ENCODE peak calls at places on chromosomes 5 and 9, in five cellular contexts. One of them, this sample, is unnamed. For H3K4me1, the result is how much of the 10 kb centered on the place peaks cover.

GRCh38 chr9:100426532-100427365 is at the start of gene MSANTD3:
- DNase-seq in aorta: peak
- DNase-seq in gastrocnemius medialis: peak
- DNase-seq in effector memory CD4-positive, alpha-beta T cell: peak
- DNase-seq in hepatocyte: peak
- DNase-seq in this sample: peak

GRCh38 chr5:82597437-82597836 is 319.3 kb upstream of the RPS23 start:
- DNase-seq in aorta: no peak
- DNase-seq in gastrocnemius medialis: no peak
- DNase-seq in effector memory CD4-positive, alpha-beta T cell: no peak
- DNase-seq in hepatocyte: no peak
- DNase-seq in this sample: no peak

GRCh38 chr9:94445846-94446245 is 109.0 kb upstream of the PCAT7 start:
- DNase-seq in aorta: no peak
- DNase-seq in gastrocnemius medialis: no peak
- DNase-seq in effector memory CD4-positive, alpha-beta T cell: no peak
- DNase-seq in hepatocyte: no peak
- DNase-seq in this sample: no peak

GRCh38 chr9:123217148-123217585 is 51.2 kb downstream of the STRBP start:
- DNase-seq in aorta: no peak
- DNase-seq in gastrocnemius medialis: no peak
- DNase-seq in effector memory CD4-positive, alpha-beta T cell: no peak
- DNase-seq in hepatocyte: no peak
- DNase-seq in this sample: no peak

GRCh38 chr9:77807295-77807694 is 159.2 kb upstream of the GNA14 start:
- DNase-seq in aorta: no peak
- DNase-seq in gastrocnemius medialis: peak
- DNase-seq in effector memory CD4-positive, alpha-beta T cell: no peak
- DNase-seq in hepatocyte: peak
- DNase-seq in this sample: no peak

GRCh38 chr5:54517174-54517511 is 416 bp upstream of the SNX18 start:
- DNase-seq in aorta: no peak
- DNase-seq in gastrocnemius medialis: no peak
- DNase-seq in effector memory CD4-positive, alpha-beta T cell: no peak
- DNase-seq in hepatocyte: no peak
- DNase-seq in this sample: no peak

GRCh38 chr9:89835676-89836075 is 230.9 kb downstream of the GADD45G start:
- DNase-seq in aorta: no peak
- DNase-seq in gastrocnemius medialis: no peak
- DNase-seq in effector memory CD4-positive, alpha-beta T cell: no peak
- DNase-seq in hepatocyte: no peak
- DNase-seq in this sample: no peak

GRCh38 chr5:68224561-68225187 is 9.1 kb downstream of the PIK3R1 start:
- DNase-seq in aorta: no peak
- DNase-seq in gastrocnemius medialis: no peak
- DNase-seq in effector memory CD4-positive, alpha-beta T cell: no peak
- DNase-seq in hepatocyte: peak
- DNase-seq in this sample: no peak

GRCh38 chr9:108052431-108053080 is 563.0 kb upstream of the KLF4 start:
- DNase-seq in aorta: no peak
- DNase-seq in gastrocnemius medialis: no peak
- DNase-seq in effector memory CD4-positive, alpha-beta T cell: no peak
- DNase-seq in hepatocyte: no peak
- DNase-seq in this sample: no peak

GRCh38 chr5:142717582-142718215 is 31.8 kb upstream of the FGF1 start:
- DNase-seq in aorta: peak
- DNase-seq in gastrocnemius medialis: no peak
- DNase-seq in effector memory CD4-positive, alpha-beta T cell: no peak
- DNase-seq in hepatocyte: peak
- DNase-seq in this sample: peak

GRCh38 chr9:4262735-4263141 is 37.1 kb downstream of the GLIS3 start:
- DNase-seq in aorta: no peak
- DNase-seq in gastrocnemius medialis: no peak
- DNase-seq in effector memory CD4-positive, alpha-beta T cell: no peak
- DNase-seq in hepatocyte: peak
- DNase-seq in this sample: no peak

GRCh38 chr9:108057421-108058136 is 568.0 kb upstream of the KLF4 start:
- DNase-seq in aorta: no peak
- DNase-seq in gastrocnemius medialis: peak
- DNase-seq in effector memory CD4-positive, alpha-beta T cell: no peak
- DNase-seq in hepatocyte: peak
- DNase-seq in this sample: no peak

GRCh38 chr9:114094971-114095370 is 4.1 kb downstream of the KIF12 start:
- DNase-seq in aorta: no peak
- DNase-seq in gastrocnemius medialis: no peak
- DNase-seq in effector memory CD4-positive, alpha-beta T cell: no peak
- DNase-seq in hepatocyte: no peak
- DNase-seq in this sample: no peak

GRCh38 chr5:178991190-178992145 is 3.7 kb downstream of the GRM6 start:
- DNase-seq in aorta: no peak
- DNase-seq in gastrocnemius medialis: no peak
- DNase-seq in effector memory CD4-positive, alpha-beta T cell: no peak
- DNase-seq in hepatocyte: no peak
- DNase-seq in this sample: no peak

GRCh38 chr5:61332369-61332745 is 299 bp downstream of the ZSWIM6 start:
- DNase-seq in aorta: peak
- DNase-seq in gastrocnemius medialis: no peak
- DNase-seq in effector memory CD4-positive, alpha-beta T cell: no peak
- DNase-seq in hepatocyte: peak
- DNase-seq in this sample: peak

GRCh38 chr9:136995772-136996308 is 528 bp downstream of the CLIC3 start:
- DNase-seq in aorta: no peak
- DNase-seq in gastrocnemius medialis: no peak
- DNase-seq in effector memory CD4-positive, alpha-beta T cell: no peak
- DNase-seq in hepatocyte: no peak
- DNase-seq in this sample: no peak
- H3K4me1 ChIP-seq in aorta: under half
- H3K4me1 ChIP-seq in gastrocnemius medialis: under half
- H3K4me1 ChIP-seq in effector memory CD4-positive, alpha-beta T cell: half or more
- H3K4me1 ChIP-seq in hepatocyte: under half
- H3K4me1 ChIP-seq in this sample: under half

DNA sequence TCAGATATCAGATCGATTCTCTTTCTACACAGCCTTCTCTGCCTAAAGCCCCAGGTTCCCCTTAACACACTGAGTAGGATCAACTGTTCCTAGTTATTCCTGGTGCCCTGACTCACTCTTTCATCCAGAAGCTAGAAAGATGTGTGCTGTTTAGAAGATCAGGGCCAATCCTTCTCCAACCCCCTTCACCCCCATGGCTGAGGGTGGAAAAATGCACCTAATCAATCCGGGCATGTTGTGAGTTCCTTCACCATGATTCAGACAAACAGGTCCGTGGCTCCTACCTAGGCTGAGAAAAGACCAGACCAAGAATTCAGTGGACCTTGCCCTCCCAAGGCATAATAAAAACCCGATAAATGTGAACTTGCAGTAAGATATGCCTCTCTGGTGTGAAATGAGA is 85.4 kb upstream of the EQTN start:
- DNase-seq in aorta: no peak
- DNase-seq in gastrocnemius medialis: no peak
- DNase-seq in effector memory CD4-positive, alpha-beta T cell: no peak
- DNase-seq in hepatocyte: peak
- DNase-seq in this sample: no peak
- H3K4me1 ChIP-seq in aorta: under half
- H3K4me1 ChIP-seq in gastrocnemius medialis: under half
- H3K4me1 ChIP-seq in effector memory CD4-positive, alpha-beta T cell: under half
- H3K4me1 ChIP-seq in hepatocyte: half or more
- H3K4me1 ChIP-seq in this sample: under half

GRCh38 chr9:121703014-121703734 is 51.7 kb downstream of the DAB2IP start:
- DNase-seq in aorta: no peak
- DNase-seq in gastrocnemius medialis: no peak
- DNase-seq in effector memory CD4-positive, alpha-beta T cell: no peak
- DNase-seq in hepatocyte: no peak
- DNase-seq in this sample: no peak
- H3K4me1 ChIP-seq in aorta: under half
- H3K4me1 ChIP-seq in gastrocnemius medialis: half or more
- H3K4me1 ChIP-seq in effector memory CD4-positive, alpha-beta T cell: under half
- H3K4me1 ChIP-seq in hepatocyte: under half
- H3K4me1 ChIP-seq in this sample: under half

GRCh38 chr9:93207860-93208734 is 24.2 kb downstream of the WNK2 start:
- DNase-seq in aorta: peak
- DNase-seq in gastrocnemius medialis: no peak
- DNase-seq in effector memory CD4-positive, alpha-beta T cell: no peak
- DNase-seq in hepatocyte: no peak
- DNase-seq in this sample: no peak

GRCh38 chr9:93210324-93210973 is 26.5 kb downstream of the WNK2 start:
- DNase-seq in aorta: peak
- DNase-seq in gastrocnemius medialis: no peak
- DNase-seq in effector memory CD4-positive, alpha-beta T cell: no peak
- DNase-seq in hepatocyte: peak
- DNase-seq in this sample: no peak

GRCh38 chr9:93209097-93209496 is 25.2 kb downstream of the WNK2 start:
- DNase-seq in aorta: peak
- DNase-seq in gastrocnemius medialis: no peak
- DNase-seq in effector memory CD4-positive, alpha-beta T cell: no peak
- DNase-seq in hepatocyte: peak
- DNase-seq in this sample: no peak

GRCh38 chr9:93210974-93211653 is 27.2 kb downstream of the WNK2 start:
- DNase-seq in aorta: no peak
- DNase-seq in gastrocnemius medialis: no peak
- DNase-seq in effector memory CD4-positive, alpha-beta T cell: no peak
- DNase-seq in hepatocyte: no peak
- DNase-seq in this sample: no peak

DNA sequence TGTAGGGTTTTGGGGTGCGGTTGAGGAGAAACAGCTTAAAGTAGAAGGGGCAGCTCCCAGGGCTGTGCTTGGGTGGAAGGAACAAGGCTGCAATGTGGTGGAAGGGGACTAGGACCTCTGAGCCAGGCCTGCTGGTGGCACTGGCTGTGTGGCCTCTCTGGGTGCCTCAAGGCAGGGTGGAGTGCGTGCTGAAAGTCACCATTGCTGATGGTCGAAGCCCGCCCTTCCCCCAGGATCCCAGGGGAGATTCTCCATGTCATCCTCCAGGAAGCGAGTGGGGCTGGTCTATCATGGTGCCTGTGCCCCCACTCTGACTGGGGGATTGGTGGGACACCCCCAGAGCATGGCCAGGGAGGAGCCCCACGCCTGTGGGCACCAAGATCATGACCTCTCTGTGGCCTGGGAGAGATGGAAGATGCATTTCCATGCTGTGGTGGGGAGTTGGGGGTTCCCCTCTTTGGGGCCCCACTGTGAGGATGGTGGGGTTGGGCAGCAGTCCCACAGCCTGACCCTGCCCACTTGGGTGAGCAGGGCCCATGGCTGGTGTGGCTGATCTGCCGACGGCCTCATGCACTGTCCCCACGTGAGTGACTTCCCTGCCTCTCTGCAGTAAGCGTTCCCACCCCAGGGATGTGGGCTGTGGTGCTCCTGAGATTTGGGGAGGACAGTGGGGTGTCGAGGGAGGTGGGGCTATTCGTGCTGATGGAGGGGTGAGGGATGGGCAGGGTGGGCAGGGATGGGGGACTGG is 25.8 kb downstream of the WNK2 start:
- DNase-seq in aorta: peak
- DNase-seq in gastrocnemius medialis: no peak
- DNase-seq in effector memory CD4-positive, alpha-beta T cell: no peak
- DNase-seq in hepatocyte: no peak
- DNase-seq in this sample: no peak
- H3K4me1 ChIP-seq in aorta: under half
- H3K4me1 ChIP-seq in gastrocnemius medialis: under half
- H3K4me1 ChIP-seq in effector memory CD4-positive, alpha-beta T cell: under half
- H3K4me1 ChIP-seq in hepatocyte: under half
- H3K4me1 ChIP-seq in this sample: under half

GRCh38 chr9:128916204-128916603 is 4.6 kb upstream of the PHYHD1 start:
- DNase-seq in aorta: no peak
- DNase-seq in gastrocnemius medialis: no peak
- DNase-seq in effector memory CD4-positive, alpha-beta T cell: no peak
- DNase-seq in hepatocyte: no peak
- DNase-seq in this sample: no peak
- H3K4me1 ChIP-seq in aorta: under half
- H3K4me1 ChIP-seq in gastrocnemius medialis: half or more
- H3K4me1 ChIP-seq in effector memory CD4-positive, alpha-beta T cell: under half
- H3K4me1 ChIP-seq in hepatocyte: under half
- H3K4me1 ChIP-seq in this sample: half or more

GRCh38 chr5:154371687-154372086 is 74.1 kb upstream of the SAP30L start:
- DNase-seq in aorta: no peak
- DNase-seq in gastrocnemius medialis: peak
- DNase-seq in effector memory CD4-positive, alpha-beta T cell: no peak
- DNase-seq in hepatocyte: peak
- DNase-seq in this sample: no peak

GRCh38 chr5:154370119-154370518 is 75.7 kb upstream of the SAP30L start:
- DNase-seq in aorta: no peak
- DNase-seq in gastrocnemius medialis: no peak
- DNase-seq in effector memory CD4-positive, alpha-beta T cell: no peak
- DNase-seq in hepatocyte: no peak
- DNase-seq in this sample: no peak

GRCh38 chr5:154369682-154370081 is 76.1 kb upstream of the SAP30L start:
- DNase-seq in aorta: no peak
- DNase-seq in gastrocnemius medialis: no peak
- DNase-seq in effector memory CD4-positive, alpha-beta T cell: no peak
- DNase-seq in hepatocyte: no peak
- DNase-seq in this sample: no peak

GRCh38 chr5:154368041-154368800 is 77.6 kb upstream of the SAP30L start:
- DNase-seq in aorta: no peak
- DNase-seq in gastrocnemius medialis: no peak
- DNase-seq in effector memory CD4-positive, alpha-beta T cell: no peak
- DNase-seq in hepatocyte: peak
- DNase-seq in this sample: peak

GRCh38 chr5:154370730-154371334 is 75.0 kb upstream of the SAP30L start:
- DNase-seq in aorta: no peak
- DNase-seq in gastrocnemius medialis: no peak
- DNase-seq in effector memory CD4-positive, alpha-beta T cell: no peak
- DNase-seq in hepatocyte: no peak
- DNase-seq in this sample: no peak
- H3K4me1 ChIP-seq in aorta: under half
- H3K4me1 ChIP-seq in gastrocnemius medialis: under half
- H3K4me1 ChIP-seq in effector memory CD4-positive, alpha-beta T cell: under half
- H3K4me1 ChIP-seq in hepatocyte: under half
- H3K4me1 ChIP-seq in this sample: under half